ENCODE peak calls at places on chromosomes 4 and X, in four cellular contexts. M is tibial nerve, W is RWPE1, K is colonic mucosa. O is an unnamed sample.

GRCh38 chrX:30979271-30979670 is 90.2 kb upstream of the TAB3 start:
- DNase-seq in M (no peak), W (no peak), K (no peak), O (no peak)

GRCh38 chrX:38985375-38985774 is 184.1 kb downstream of the MID1IP1 start:
- DNase-seq in M (no peak), W (peak; percentile 26), K (no peak), O (no peak)

GRCh38 chrX:148929686-148930085 is 429.3 kb downstream of the AFF2 start:
- DNase-seq in M (no peak), W (no peak), K (no peak), O (no peak)

GRCh38 chr4:6673660-6674499 is 19.8 kb upstream of the S100P start:
- DNase-seq in M (peak; percentile 87), W (peak; percentile 96), K (peak; percentile 93), O (peak; percentile 98)

GRCh38 chrX:24443943-24444342 is 21.1 kb upstream of the PDK3 start:
- DNase-seq in M (no peak), W (no peak), K (no peak), O (no peak)

GRCh38 chrX:153734871-153735270 is 10.2 kb downstream of the ABCD1 start:
- DNase-seq in M (no peak), W (no peak), K (no peak), O (no peak)

GRCh38 chrX:71912156-71912555 is 1.5 kb downstream of the NHSL2 start:
- DNase-seq in M (no peak), W (no peak), K (no peak), O (no peak)

GRCh38 chr4:161828061-161828460 is 335.7 kb downstream of the FSTL5 start:
- DNase-seq in M (no peak), W (no peak), K (no peak), O (no peak)

GRCh38 chr4:35503435-35503834 is 740.9 kb downstream of the ARAP2 start:
- DNase-seq in M (no peak), W (no peak), K (no peak), O (no peak)

GRCh38 chrX:145475725-145476124 is 228.4 kb downstream of the SPANXN1 start:
- DNase-seq in M (no peak), W (no peak), K (no peak), O (no peak)
- TF ChIP-seq CTCF in M (no peak), W (no peak), K (no peak), O (no peak)

GRCh38 chr4:158217763-158218162 is 7.5 kb downstream of the TMEM144 start:
- DNase-seq in M (no peak), W (no peak), K (no peak), O (no peak)

DNA sequence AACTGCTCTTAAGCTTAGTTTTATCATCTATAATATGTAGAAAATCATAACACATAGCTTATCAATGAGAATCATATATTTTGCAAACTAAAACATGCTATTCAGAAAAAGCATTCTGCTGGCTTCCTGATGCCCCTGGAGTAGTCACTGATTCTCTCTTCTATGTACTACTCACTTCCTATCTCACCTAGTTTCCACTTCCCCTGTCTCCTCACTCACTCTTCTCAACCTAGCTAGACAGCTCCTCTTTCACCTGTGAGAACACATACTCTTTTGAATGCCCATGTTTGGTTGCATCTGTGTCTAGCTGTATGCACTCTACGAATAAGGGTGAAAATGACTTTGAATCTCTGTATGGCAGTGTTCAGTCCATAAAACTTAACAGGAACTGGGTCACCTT is 9.3 kb downstream of the TMEM144 start:
- DNase-seq in M (no peak), W (no peak), K (no peak), O (no peak)
- H3K27ac ChIP-seq in M (no peak overlapping the region), W (no peak overlapping the region), K (no peak overlapping the region), O (no peak overlapping the region)

GRCh38 chr4:188218392-188218791 is 79.2 kb downstream of the TRIML1 start:
- DNase-seq in M (no peak), W (no peak), K (no peak), O (no peak)
- TF ChIP-seq CTCF in M (no peak), W (no peak), K (no peak), O (no peak)

GRCh38 chr4:40196260-40196659 is 571 bp upstream of the RHOH start:
- DNase-seq in M (no peak), W (no peak), K (no peak), O (no peak)

GRCh38 chr4:40197879-40198689 is 1.3 kb downstream of the RHOH start:
- DNase-seq in M (no peak), W (no peak), K (no peak), O (no peak)

GRCh38 chr4:40195182-40196177 is 1.4 kb upstream of the RHOH start:
- DNase-seq in M (no peak), W (no peak), K (no peak), O (no peak)

GRCh38 chr4:40194602-40195161 is 2.1 kb upstream of the RHOH start:
- DNase-seq in M (no peak), W (no peak), K (no peak), O (no peak)

GRCh38 chr4:40196724-40197281 is at the start of gene RHOH:
- DNase-seq in M (no peak), W (no peak), K (peak; percentile 37), O (no peak)
- H3K27ac ChIP-seq in M (no peak within 1 kb of the TSS), W (no peak within 1 kb of the TSS), K (peak within 1 kb of the TSS; percentile 60), O (no peak within 1 kb of the TSS)

DNA sequence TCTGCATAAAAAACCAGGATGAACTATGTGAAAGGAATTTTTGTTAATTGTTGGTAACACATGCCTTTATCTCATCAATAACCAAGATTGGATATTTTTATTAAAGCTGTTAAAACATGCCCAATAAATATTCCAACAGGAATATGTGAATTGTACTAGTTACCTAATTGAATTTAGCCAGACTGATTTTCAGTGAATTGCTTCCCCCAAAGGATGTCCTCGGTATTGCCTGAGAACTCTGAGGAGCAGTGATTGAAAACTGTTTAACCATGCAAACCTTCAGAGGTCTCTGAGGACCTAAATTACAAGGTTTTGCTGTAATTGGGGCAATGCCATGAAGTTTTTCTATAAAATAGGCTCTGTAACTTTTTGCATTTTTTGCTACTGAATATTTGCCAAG is 66.6 kb downstream of the BLTP1 start:
- DNase-seq in M (no peak), W (peak; percentile 2), K (no peak), O (no peak)
- TF ChIP-seq CTCF in M (peak; percentile 10), W (peak; percentile 14), K (peak; percentile 14), O (no peak)